ENCODE peak calls at places on chromosome 6, in ten cellular contexts. One of them, this sample, is unnamed.

GRCh38 chr6:111038534-111039252 is 48.6 kb upstream of the SLC16A10 start:
- DNase-seq in stimulated activated CD4-positive, alpha-beta T cell treated with anti-CD3 and anti-CD28 coated beads, Interleukin-12 subunit alpha, Interleukin-12 subunit beta, amount 100 ng/mL, for 48 hours: peak
- DNase-seq in renal cortical epithelial cell: no peak
- DNase-seq in stimulated activated CD8-positive, alpha-beta memory T cell treated with anti-CD3 and anti-CD28 coated beads, Interleukin-12 subunit alpha, Interleukin-12 subunit beta, amount 100 ng/mL, for 4 hours: no peak
- DNase-seq in activated T-cell treated with anti-CD3 and anti-CD28 coated beads, Interleukin-2, amount 50 U/mL, for 72 hours: peak
- DNase-seq in lower lobe of right lung: no peak
- DNase-seq in HCT116: no peak
- DNase-seq in SHP77 treated with DMSO at 0.1 percent for 48 hours: no peak
- DNase-seq in body of pancreas: no peak
- DNase-seq in activated naive CD8-positive, alpha-beta T cell treated with anti-CD3 and anti-CD28 coated beads, Interleukin-2, amount 50 U/mL, for 24 hours: no peak
- DNase-seq in this sample: no peak

GRCh38 chr6:40989204-40990179 is 49.5 kb downstream of the UNC5CL start:
- DNase-seq in SHP77 treated with DMSO at 0.1 percent for 48 hours: no peak
- DNase-seq in activated T-cell treated with anti-CD3 and anti-CD28 coated beads, Interleukin-2, amount 50 U/mL, for 72 hours: no peak
- DNase-seq in stimulated activated CD4-positive, alpha-beta T cell treated with anti-CD3 and anti-CD28 coated beads, Interleukin-12 subunit alpha, Interleukin-12 subunit beta, amount 100 ng/mL, for 48 hours: no peak
- DNase-seq in HCT116: no peak
- DNase-seq in renal cortical epithelial cell: no peak
- DNase-seq in lower lobe of right lung: no peak
- DNase-seq in activated naive CD8-positive, alpha-beta T cell treated with anti-CD3 and anti-CD28 coated beads, Interleukin-2, amount 50 U/mL, for 24 hours: no peak
- DNase-seq in body of pancreas: no peak
- DNase-seq in stimulated activated CD8-positive, alpha-beta memory T cell treated with anti-CD3 and anti-CD28 coated beads, Interleukin-12 subunit alpha, Interleukin-12 subunit beta, amount 100 ng/mL, for 4 hours: no peak
- DNase-seq in this sample: no peak

GRCh38 chr6:151252626-151253025 is 12.9 kb downstream of the AKAP12 start:
- DNase-seq in activated T-cell treated with anti-CD3 and anti-CD28 coated beads, Interleukin-2, amount 50 U/mL, for 72 hours: no peak
- DNase-seq in activated naive CD8-positive, alpha-beta T cell treated with anti-CD3 and anti-CD28 coated beads, Interleukin-2, amount 50 U/mL, for 24 hours: no peak
- DNase-seq in stimulated activated CD4-positive, alpha-beta T cell treated with anti-CD3 and anti-CD28 coated beads, Interleukin-12 subunit alpha, Interleukin-12 subunit beta, amount 100 ng/mL, for 48 hours: no peak
- DNase-seq in lower lobe of right lung: no peak
- DNase-seq in body of pancreas: no peak
- DNase-seq in SHP77 treated with DMSO at 0.1 percent for 48 hours: no peak
- DNase-seq in renal cortical epithelial cell: no peak
- DNase-seq in stimulated activated CD8-positive, alpha-beta memory T cell treated with anti-CD3 and anti-CD28 coated beads, Interleukin-12 subunit alpha, Interleukin-12 subunit beta, amount 100 ng/mL, for 4 hours: no peak
- DNase-seq in HCT116: no peak
- DNase-seq in this sample: no peak

GRCh38 chr6:11747021-11747420 is 31.6 kb downstream of the ADTRP start:
- DNase-seq in stimulated activated CD4-positive, alpha-beta T cell treated with anti-CD3 and anti-CD28 coated beads, Interleukin-12 subunit alpha, Interleukin-12 subunit beta, amount 100 ng/mL, for 48 hours: no peak
- DNase-seq in SHP77 treated with DMSO at 0.1 percent for 48 hours: no peak
- DNase-seq in body of pancreas: no peak
- DNase-seq in activated T-cell treated with anti-CD3 and anti-CD28 coated beads, Interleukin-2, amount 50 U/mL, for 72 hours: no peak
- DNase-seq in stimulated activated CD8-positive, alpha-beta memory T cell treated with anti-CD3 and anti-CD28 coated beads, Interleukin-12 subunit alpha, Interleukin-12 subunit beta, amount 100 ng/mL, for 4 hours: no peak
- DNase-seq in lower lobe of right lung: no peak
- DNase-seq in activated naive CD8-positive, alpha-beta T cell treated with anti-CD3 and anti-CD28 coated beads, Interleukin-2, amount 50 U/mL, for 24 hours: no peak
- DNase-seq in HCT116: no peak
- DNase-seq in renal cortical epithelial cell: no peak
- DNase-seq in this sample: no peak

GRCh38 chr6:163724196-163724595 is 309.7 kb downstream of the QKI start:
- DNase-seq in lower lobe of right lung: no peak
- DNase-seq in renal cortical epithelial cell: no peak
- DNase-seq in stimulated activated CD4-positive, alpha-beta T cell treated with anti-CD3 and anti-CD28 coated beads, Interleukin-12 subunit alpha, Interleukin-12 subunit beta, amount 100 ng/mL, for 48 hours: no peak
- DNase-seq in HCT116: no peak
- DNase-seq in activated naive CD8-positive, alpha-beta T cell treated with anti-CD3 and anti-CD28 coated beads, Interleukin-2, amount 50 U/mL, for 24 hours: no peak
- DNase-seq in body of pancreas: no peak
- DNase-seq in SHP77 treated with DMSO at 0.1 percent for 48 hours: no peak
- DNase-seq in activated T-cell treated with anti-CD3 and anti-CD28 coated beads, Interleukin-2, amount 50 U/mL, for 72 hours: no peak
- DNase-seq in stimulated activated CD8-positive, alpha-beta memory T cell treated with anti-CD3 and anti-CD28 coated beads, Interleukin-12 subunit alpha, Interleukin-12 subunit beta, amount 100 ng/mL, for 4 hours: no peak
- DNase-seq in this sample: no peak

GRCh38 chr6:135088818-135089809 is 34.5 kb upstream of the HBS1L start:
- DNase-seq in HCT116: peak
- DNase-seq in stimulated activated CD8-positive, alpha-beta memory T cell treated with anti-CD3 and anti-CD28 coated beads, Interleukin-12 subunit alpha, Interleukin-12 subunit beta, amount 100 ng/mL, for 4 hours: no peak
- DNase-seq in lower lobe of right lung: no peak
- DNase-seq in activated T-cell treated with anti-CD3 and anti-CD28 coated beads, Interleukin-2, amount 50 U/mL, for 72 hours: peak
- DNase-seq in activated naive CD8-positive, alpha-beta T cell treated with anti-CD3 and anti-CD28 coated beads, Interleukin-2, amount 50 U/mL, for 24 hours: peak
- DNase-seq in stimulated activated CD4-positive, alpha-beta T cell treated with anti-CD3 and anti-CD28 coated beads, Interleukin-12 subunit alpha, Interleukin-12 subunit beta, amount 100 ng/mL, for 48 hours: peak
- DNase-seq in body of pancreas: no peak
- DNase-seq in renal cortical epithelial cell: peak
- DNase-seq in SHP77 treated with DMSO at 0.1 percent for 48 hours: no peak
- DNase-seq in this sample: peak

GRCh38 chr6:106974337-106974998 is at the start of gene CD24:
- DNase-seq in body of pancreas: peak
- DNase-seq in activated T-cell treated with anti-CD3 and anti-CD28 coated beads, Interleukin-2, amount 50 U/mL, for 72 hours: peak
- DNase-seq in activated naive CD8-positive, alpha-beta T cell treated with anti-CD3 and anti-CD28 coated beads, Interleukin-2, amount 50 U/mL, for 24 hours: peak
- DNase-seq in renal cortical epithelial cell: no peak
- DNase-seq in lower lobe of right lung: peak
- DNase-seq in stimulated activated CD8-positive, alpha-beta memory T cell treated with anti-CD3 and anti-CD28 coated beads, Interleukin-12 subunit alpha, Interleukin-12 subunit beta, amount 100 ng/mL, for 4 hours: peak
- DNase-seq in stimulated activated CD4-positive, alpha-beta T cell treated with anti-CD3 and anti-CD28 coated beads, Interleukin-12 subunit alpha, Interleukin-12 subunit beta, amount 100 ng/mL, for 48 hours: no peak
- DNase-seq in HCT116: no peak
- DNase-seq in SHP77 treated with DMSO at 0.1 percent for 48 hours: peak
- DNase-seq in this sample: peak

GRCh38 chr6:143157146-143157545 is 96.5 kb downstream of the AIG1 start:
- DNase-seq in lower lobe of right lung: no peak
- DNase-seq in activated T-cell treated with anti-CD3 and anti-CD28 coated beads, Interleukin-2, amount 50 U/mL, for 72 hours: no peak
- DNase-seq in body of pancreas: no peak
- DNase-seq in activated naive CD8-positive, alpha-beta T cell treated with anti-CD3 and anti-CD28 coated beads, Interleukin-2, amount 50 U/mL, for 24 hours: no peak
- DNase-seq in stimulated activated CD8-positive, alpha-beta memory T cell treated with anti-CD3 and anti-CD28 coated beads, Interleukin-12 subunit alpha, Interleukin-12 subunit beta, amount 100 ng/mL, for 4 hours: no peak
- DNase-seq in stimulated activated CD4-positive, alpha-beta T cell treated with anti-CD3 and anti-CD28 coated beads, Interleukin-12 subunit alpha, Interleukin-12 subunit beta, amount 100 ng/mL, for 48 hours: no peak
- DNase-seq in HCT116: no peak
- DNase-seq in renal cortical epithelial cell: peak
- DNase-seq in SHP77 treated with DMSO at 0.1 percent for 48 hours: no peak
- DNase-seq in this sample: no peak

This sample was measured in HL-60.